ENCODE peak calls at places on chromosomes 1 and 21, in four cellular contexts. U is esophagus muscularis mucosa, M is gastrocnemius medialis, P is transverse colon. O is an unnamed sample. For H3K4me1, the result is how much of the 10 kb centered on the place peaks cover.

GRCh38 chr1:225534135-225534534 is 106.3 kb upstream of the LBR start:
- DNase-seq in U (no peak), M (no peak), P (no peak), O (no peak)

GRCh38 chr21:14842641-14843040 is 222.2 kb downstream of the NRIP1 start:
- DNase-seq in U (no peak), M (no peak), P (no peak), O (no peak)

GRCh38 chr1:169240449-169241242 is 127.0 kb downstream of the NME7 start:
- DNase-seq in U (no peak), M (no peak), P (no peak), O (no peak)

GRCh38 chr21:42030311-42030710 is 20.2 kb upstream of the ZBTB21 start:
- DNase-seq in U (no peak), M (no peak), P (no peak), O (no peak)

GRCh38 chr1:224747578-224747977 is 131.5 kb downstream of the CNIH3 start:
- DNase-seq in U (no peak), M (no peak), P (no peak), O (no peak)

GRCh38 chr1:8205771-8206170 is 112.1 kb upstream of the SLC45A1 start:
- DNase-seq in U (no peak), M (no peak), P (no peak), O (no peak)

GRCh38 chr1:93080424-93080823 is 1.3 kb downstream of the MTF2 start:
- DNase-seq in U (no peak), M (no peak), P (no peak), O (no peak)

GRCh38 chr1:156150107-156151000 is 3.0 kb upstream of the SEMA4A start:
- DNase-seq in U (no peak), M (no peak), P (no peak), O (no peak)

GRCh38 chr1:80036690-80037432 is 1030.3 kb upstream of the ADGRL4 start:
- DNase-seq in U (no peak), M (no peak), P (no peak), O (no peak)

GRCh38 chr1:212525479-212526110 is 83.0 kb upstream of the ATF3 start:
- DNase-seq in U (no peak), M (no peak), P (no peak), O (no peak)

GRCh38 chr1:206685256-206685748 is 597 bp downstream of the MAPKAPK2 start:
- DNase-seq in U (no peak), M (peak), P (no peak), O (no peak)

GRCh38 chr21:35340273-35340672 is 291.2 kb upstream of the RUNX1 start:
- DNase-seq in U (peak), M (no peak), P (peak), O (no peak)
- TF ChIP-seq CTCF in U (no peak), M (no peak), P (peak), O (no peak)

GRCh38 chr1:152228831-152229230 is 4.8 kb upstream of the HRNR start:
- DNase-seq in U (no peak), M (no peak), P (no peak), O (no peak)

GRCh38 chr1:152220166-152221163 is 3.5 kb downstream of the HRNR start:
- DNase-seq in U (no peak), M (no peak), P (no peak), O (no peak)

GRCh38 chr1:152227310-152227928 is 3.4 kb upstream of the HRNR start:
- DNase-seq in U (no peak), M (no peak), P (no peak), O (no peak)

GRCh38 chr1:152225678-152226077 is 1.7 kb upstream of the HRNR start:
- DNase-seq in U (no peak), M (no peak), P (no peak), O (no peak)

GRCh38 chr1:152224093-152224492 is at the start of gene HRNR:
- DNase-seq in U (no peak), M (no peak), P (no peak), O (no peak)
- H3K4me1 ChIP-seq in U (under half), M (under half), P (under half), O (under half)

DNA sequence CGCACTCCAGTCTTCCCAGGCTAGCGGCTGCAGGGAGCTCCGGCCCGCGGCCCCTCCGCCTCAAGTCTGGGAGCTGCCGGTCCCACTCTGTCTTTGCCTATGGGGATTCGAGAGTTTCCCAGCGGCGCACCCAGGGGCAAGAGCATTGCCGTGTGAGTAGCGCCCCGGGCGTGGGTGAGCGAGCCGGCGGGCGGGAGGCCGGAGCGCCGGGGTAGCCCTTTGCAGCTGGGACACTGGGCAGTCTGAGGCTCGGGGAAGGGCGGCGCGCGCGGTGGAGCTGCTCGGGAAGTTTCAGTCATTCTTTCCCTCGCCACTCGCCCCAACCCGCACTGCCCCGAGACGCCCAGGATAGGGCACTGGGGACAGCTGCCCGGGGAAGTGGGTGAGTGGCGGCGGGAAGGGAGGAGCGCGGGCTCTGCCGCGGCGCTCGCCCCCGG is 521 bp downstream of the SLC35F3 start:
- DNase-seq in U (no peak), M (no peak), P (no peak), O (no peak)
- H3K4me3 ChIP-seq in U (no peak), M (no peak), P (no peak), O (peak)

DNA sequence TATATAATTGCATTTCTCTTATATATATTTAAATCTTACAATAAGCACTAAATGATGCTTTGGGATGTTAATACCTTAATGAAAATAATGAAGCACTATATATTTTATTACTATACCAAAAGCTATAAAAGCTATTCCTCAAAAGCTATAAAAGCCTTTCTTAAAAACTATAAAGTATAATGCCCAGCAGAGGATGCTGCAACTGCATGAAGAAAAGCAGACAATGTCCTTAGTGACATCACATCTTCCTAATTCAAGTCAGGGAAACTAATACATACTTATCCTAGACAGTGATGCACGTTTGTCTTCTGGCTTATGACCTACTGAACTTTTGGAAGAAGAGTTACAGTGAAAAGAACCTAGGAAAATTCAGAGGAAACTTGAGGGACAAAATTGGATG is 13.6 kb upstream of the C1orf185 start:
- DNase-seq in U (no peak), M (no peak), P (no peak), O (no peak)
- TF ChIP-seq CTCF in U (no peak), M (no peak), P (no peak), O (no peak)

GRCh38 chr1:32025515-32025914 is 11.8 kb downstream of the KHDRBS1 start:
- DNase-seq in U (no peak), M (no peak), P (no peak), O (no peak)
- H3K4me1 ChIP-seq in U (under half), M (under half), P (under half), O (under half)

DNA sequence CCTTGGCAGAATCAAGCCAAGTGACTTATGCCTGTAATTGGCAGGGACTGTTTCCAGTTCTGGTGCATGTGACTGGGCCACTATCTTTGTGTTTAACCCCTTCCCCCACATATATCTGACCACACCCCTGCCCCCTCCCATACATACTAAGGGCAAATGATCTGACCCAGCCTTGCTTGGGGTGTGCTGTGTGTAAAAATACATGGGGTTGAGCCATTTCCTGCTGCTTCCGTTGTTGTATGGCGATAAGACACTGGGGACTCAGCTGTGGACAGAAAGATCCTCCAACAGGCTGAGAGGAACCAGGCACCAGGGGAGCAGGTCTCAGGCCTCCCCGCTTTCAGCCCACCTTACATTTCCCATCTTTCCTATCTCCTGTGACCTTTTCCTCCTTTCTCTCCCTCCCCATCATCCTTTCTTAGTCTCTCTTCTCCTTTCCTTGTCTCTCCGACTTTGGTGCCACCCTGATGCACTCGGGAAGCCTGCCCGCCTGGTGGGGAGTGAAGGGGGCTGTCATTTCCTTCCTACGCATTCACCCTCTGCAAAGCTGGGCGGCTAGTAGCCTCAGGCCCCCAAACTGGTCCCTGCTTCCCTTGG is 39.7 kb downstream of the TMCC2 start:
- DNase-seq in U (no peak), M (no peak), P (no peak), O (no peak)
- H3K4me3 ChIP-seq in U (no peak), M (no peak), P (no peak), O (no peak)

DNA sequence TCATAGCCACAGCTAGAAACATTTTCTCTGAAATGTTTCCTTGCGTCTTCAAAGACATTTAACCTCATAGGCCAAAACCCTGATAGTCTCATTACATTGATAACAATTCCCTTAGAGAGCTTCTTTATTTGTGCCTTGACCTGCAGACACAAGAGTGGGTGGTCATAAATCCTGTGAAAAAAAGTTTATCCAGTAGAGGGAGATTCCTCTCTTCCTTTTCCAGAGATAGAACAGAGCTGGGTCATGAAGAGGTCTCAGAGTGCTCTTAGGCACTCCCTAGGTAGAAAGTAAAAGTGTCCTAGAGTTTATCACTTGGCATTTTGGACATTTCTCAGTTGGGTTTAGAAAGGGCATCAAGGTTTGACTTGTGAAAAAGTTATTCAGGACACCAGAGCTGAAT is 426.1 kb downstream of the NUF2 start:
- DNase-seq in U (no peak), M (no peak), P (no peak), O (no peak)
- TF ChIP-seq CTCF in U (no peak), M (no peak), P (no peak), O (no peak)

GRCh38 chr1:24186993-24187790 is at the start of gene IFNLR1:
- DNase-seq in U (no peak), M (peak), P (peak), O (peak)

GRCh38 chr1:24190970-24191570 is 4.0 kb upstream of the IFNLR1 start:
- DNase-seq in U (no peak), M (no peak), P (no peak), O (no peak)

GRCh38 chr1:24191860-24192259 is 4.8 kb upstream of the IFNLR1 start:
- DNase-seq in U (no peak), M (no peak), P (no peak), O (no peak)

GRCh38 chr1:24186711-24186992 is 437 bp downstream of the IFNLR1 start:
- DNase-seq in U (no peak), M (no peak), P (no peak), O (no peak)

DNA sequence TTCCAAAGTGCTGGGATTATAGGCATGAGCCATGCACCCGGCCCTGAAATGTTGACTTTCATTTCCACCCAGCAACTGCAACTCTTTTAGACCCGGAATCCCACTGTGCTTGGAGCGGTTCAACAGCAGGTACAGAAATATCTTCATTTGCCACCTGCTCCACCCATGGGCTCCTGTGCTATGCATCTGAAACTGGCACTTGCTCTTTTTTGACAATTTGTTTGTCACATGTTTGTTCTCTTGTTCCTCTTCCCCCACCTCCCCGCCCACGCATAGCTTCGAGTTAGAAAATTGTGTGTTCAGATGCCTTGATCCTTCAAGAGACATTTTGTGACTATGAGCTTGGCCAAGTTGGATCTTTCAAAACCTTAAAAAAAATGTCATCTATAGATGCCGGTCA is 2.4 kb upstream of the IFNLR1 start:
- DNase-seq in U (no peak), M (no peak), P (peak), O (no peak)
- H3K4me1 ChIP-seq in U (under half), M (under half), P (under half), O (under half)